ENCODE peak calls at places on chromosomes 7 and 10, in four cellular contexts. P is SK-N-SH, H is GM12878, Z is HepG2. E is an unnamed sample.

GRCh38 chr7:88337556-88337955 is 30.9 kb upstream of the STEAP4 start:
- DNase-seq in P (no peak), H (no peak), Z (no peak), E (no peak)

GRCh38 chr10:65313406-65313805 is 1612.4 kb upstream of the LRRTM3 start:
- DNase-seq in P (no peak), H (no peak), Z (no peak), E (no peak)

GRCh38 chr10:102426803-102427287 is 5.5 kb downstream of the CUEDC2 start:
- DNase-seq in P (no peak), H (no peak), Z (no peak), E (no peak)

GRCh38 chr7:37986780-37987380 is 66.4 kb downstream of the EPDR1 start:
- DNase-seq in P (no peak), H (no peak), Z (no peak), E (no peak)

GRCh38 chr10:131641231-131641630 is 259.6 kb upstream of the PPP2R2D start:
- DNase-seq in P (no peak), H (peak; percentile 72), Z (peak; percentile 43), E (no peak)

GRCh38 chr10:4051408-4052151 is 266.6 kb upstream of the KLF6 start:
- DNase-seq in P (no peak), H (no peak), Z (no peak), E (no peak)

GRCh38 chr7:55075464-55075971 is 56.7 kb downstream of the EGFR start:
- DNase-seq in P (no peak), H (no peak), Z (no peak), E (no peak)

GRCh38 chr7:98869001-98869373 is 827 bp downstream of the TMEM130 start:
- DNase-seq in P (no peak), H (no peak), Z (no peak), E (no peak)

DNA sequence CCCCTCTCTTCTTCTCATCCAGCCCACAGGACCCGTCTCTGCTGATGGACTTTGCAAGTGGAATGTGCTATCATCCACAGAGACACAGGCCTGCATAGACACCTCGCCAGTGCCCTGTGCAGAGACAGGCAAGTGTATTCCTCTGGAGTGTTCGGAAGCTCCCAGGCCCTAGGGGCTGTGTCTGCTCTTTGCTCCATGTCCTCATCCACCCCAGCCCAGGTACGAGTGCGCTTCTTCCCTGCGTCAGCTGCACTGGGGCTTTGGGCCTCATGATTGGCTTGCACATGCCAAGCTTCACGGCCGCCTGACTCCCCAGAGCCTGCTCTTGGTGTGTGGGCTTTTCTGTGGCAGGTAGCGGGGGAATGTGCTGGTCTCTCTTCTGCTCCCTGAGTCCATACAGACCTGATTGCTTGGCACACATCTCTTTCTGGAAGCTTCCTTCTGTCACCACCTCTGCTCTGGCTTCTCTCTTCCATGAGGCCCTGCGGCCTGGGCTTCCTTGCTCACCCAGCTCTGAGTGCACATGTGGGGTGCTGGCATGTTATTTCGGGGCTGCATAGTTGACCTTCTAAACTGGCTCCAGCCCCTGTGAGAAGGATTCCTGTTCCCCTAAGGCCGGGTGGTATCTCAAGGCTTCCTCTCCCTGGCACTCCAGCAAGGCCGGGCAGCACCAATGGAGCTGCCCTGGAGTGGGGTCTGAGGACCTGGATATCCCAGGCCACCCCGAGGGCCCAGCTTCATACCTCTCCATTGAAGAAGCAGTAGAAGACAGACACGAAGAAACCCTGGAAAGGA is 27.8 kb downstream of the CRHR2 start:
- DNase-seq in P (no peak), H (no peak), Z (no peak), E (no peak)
- TF ChIP-seq SMC3 in P (no peak), H (no peak), Z (no peak), E (no peak)

DNA sequence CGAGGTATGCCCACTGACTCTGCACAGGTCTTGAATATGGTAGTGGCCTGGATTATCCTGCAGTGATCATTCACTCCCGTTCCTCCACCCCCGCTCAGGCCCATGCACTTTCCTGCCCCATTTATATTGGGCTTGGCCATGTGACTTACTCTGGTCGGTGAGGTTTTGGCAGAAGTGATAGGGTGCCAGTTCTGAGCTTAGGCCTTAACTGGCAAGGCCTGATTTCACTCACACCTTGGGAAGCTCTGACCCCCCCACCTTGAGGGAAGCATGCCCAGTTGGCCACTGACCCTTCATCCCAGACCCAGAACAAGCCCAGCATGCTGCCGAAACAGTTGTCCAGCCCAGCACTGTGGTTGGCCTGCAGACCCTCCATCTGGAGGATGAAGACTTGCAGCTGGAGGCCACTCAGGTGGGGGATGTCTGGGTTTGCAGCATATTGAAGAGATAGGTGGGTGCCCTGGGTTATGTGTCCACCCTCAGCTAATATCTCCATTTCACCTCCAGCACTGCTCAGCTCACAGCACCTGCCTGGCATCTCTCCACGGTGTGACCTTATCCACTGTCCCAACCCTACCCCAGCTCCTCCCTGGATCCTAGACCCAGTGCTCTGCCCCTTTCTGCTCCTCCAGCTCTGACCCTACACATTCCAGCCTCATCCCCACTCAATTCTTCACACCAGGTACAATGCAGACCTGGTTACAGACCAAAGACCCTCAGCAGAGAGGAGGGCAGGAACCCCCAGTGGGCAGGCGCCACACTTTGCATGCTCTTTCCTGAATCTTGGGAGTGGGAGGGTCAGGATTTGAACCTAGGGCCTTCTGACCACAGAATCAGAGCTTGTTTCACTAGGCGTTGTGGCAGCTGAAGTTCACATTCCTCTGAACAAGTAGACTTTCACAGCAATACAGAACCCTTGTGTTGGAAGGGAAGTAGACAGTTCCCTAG is 138.1 kb upstream of the CHST15 start:
- DNase-seq in P (no peak), H (no peak), Z (no peak), E (no peak)
- TF ChIP-seq FOXM1 in P (no peak), H (no peak), Z (no peak), E (no peak)

GRCh38 chr10:100470367-100470766 is 7.6 kb downstream of the WNT8B start:
- DNase-seq in P (no peak), H (no peak), Z (no peak), E (no peak)
- TF ChIP-seq SMC3 in P (no peak), H (no peak), Z (no peak), E (no peak)

GRCh38 chr7:74430961-74431466 is 22.7 kb upstream of the GTF2IRD1 start:
- DNase-seq in P (no peak), H (no peak), Z (no peak), E (no peak)
- TF ChIP-seq FOXM1 in P (no peak), H (no peak), Z (no peak), E (no peak)

GRCh38 chr7:86733783-86734182 is 90.1 kb downstream of the GRM3 start:
- DNase-seq in P (no peak), H (no peak), Z (no peak), E (no peak)
- TF ChIP-seq SMC3 in P (no peak), H (no peak), Z (no peak), E (no peak)

DNA sequence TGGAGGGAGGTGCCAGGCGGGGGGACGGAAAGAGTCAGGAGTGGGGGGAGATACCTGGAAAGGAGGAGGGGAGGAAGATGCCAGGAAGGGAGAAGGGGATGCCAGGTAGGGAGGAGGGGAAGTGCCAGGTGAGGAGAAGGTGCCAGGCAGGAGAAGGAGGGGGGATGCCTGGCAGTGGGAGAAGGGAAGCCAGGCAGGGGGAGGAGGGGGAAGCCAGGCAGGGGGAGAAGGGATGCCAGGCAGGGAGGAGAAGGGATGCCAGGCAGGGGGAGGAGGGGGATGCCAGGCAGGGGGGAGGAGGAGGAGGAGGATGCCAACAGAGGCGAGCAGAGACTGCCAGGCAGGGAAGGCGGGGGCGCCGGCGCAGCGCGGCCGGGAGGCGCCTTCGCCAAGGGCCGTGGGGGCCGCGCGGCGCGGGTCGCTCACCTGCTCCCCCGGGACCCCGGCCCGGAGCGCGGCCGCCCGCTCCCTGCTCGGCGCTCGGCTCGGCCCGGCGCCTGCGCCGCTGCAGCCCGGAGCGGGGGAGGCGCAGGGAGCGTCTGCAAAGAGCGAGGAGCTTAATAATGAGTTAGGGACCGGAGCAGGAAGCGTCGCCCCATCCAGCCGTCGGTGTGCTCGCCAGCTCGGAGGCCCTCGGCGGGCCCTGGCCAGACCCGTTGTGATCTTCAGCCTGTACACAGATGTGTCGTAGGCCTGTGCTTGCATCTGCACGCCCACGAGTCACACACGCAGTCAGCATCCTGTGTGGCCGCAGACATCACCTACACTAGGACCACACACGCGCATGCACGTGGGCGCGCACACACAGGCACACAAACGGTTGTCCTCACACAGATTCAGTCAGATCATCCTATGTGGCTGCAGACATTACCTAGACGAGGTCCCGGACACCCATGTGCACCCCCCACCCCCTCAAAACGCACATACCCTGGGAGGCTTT is 28.4 kb upstream of the SMARCD3 start:
- DNase-seq in P (peak; percentile 98), H (no peak), Z (peak; percentile 7), E (peak; percentile 88)
- TF ChIP-seq FOXM1 in P (no peak), H (no peak), Z (no peak), E (no peak)

E was measured in K562.